ENCODE peak calls at places on chromosome 13, in eight cellular contexts. Q is Calu3; N is activated T-cell treated with anti-CD3 and anti-CD28 coated beads for 1 hour; L is stimulated activated CD8-positive, alpha-beta memory T cell treated with anti-CD3 and anti-CD28 coated beads, Interleukin-7, amount 100 ng/mL, for 24 hours; C is T-helper 17 cell; P is small intestine; Z is NCI-H1092; Y is GM10248. O is an unnamed sample.

GRCh38 chr13:98173431-98173921 is 3.6 kb downstream of the RNF113B start:
- DNase-seq in Z (no peak), N (no peak), L (no peak), C (no peak), P (no peak), Q (no peak), Y (no peak), O (peak; percentile 82)

GRCh38 chr13:111476197-111476596 is 155.8 kb downstream of the TEX29 start:
- DNase-seq in C (no peak), L (no peak), P (no peak), Y (no peak), N (no peak), Z (no peak), Q (no peak), O (no peak)

GRCh38 chr13:92833071-92833470 is 393.5 kb upstream of the GPC6 start:
- DNase-seq in Z (no peak), C (no peak), N (no peak), Q (no peak), Y (no peak), L (no peak), P (no peak), O (no peak)

GRCh38 chr13:98775844-98776598 is 23.5 kb upstream of the SLC15A1 start:
- DNase-seq in L (no peak), Z (no peak), Y (no peak), N (no peak), C (no peak), Q (peak; percentile 58), P (peak; percentile 98), O (no peak)

GRCh38 chr13:93290503-93290902 is 63.9 kb downstream of the GPC6 start:
- DNase-seq in Y (no peak), L (no peak), P (no peak), N (no peak), C (no peak), Q (no peak), Z (no peak), O (no peak)

GRCh38 chr13:111474136-111475002 is 153.9 kb downstream of the TEX29 start:
- DNase-seq in Y (peak; percentile 63), L (no peak), P (peak; percentile 37), Q (no peak), N (no peak), Z (peak; percentile 81), C (no peak), O (peak; percentile 72)

GRCh38 chr13:50693755-50694154 is 149.7 kb downstream of the DLEU7 start:
- DNase-seq in Z (no peak), P (peak; percentile 8), N (no peak), Q (no peak), C (no peak), Y (no peak), L (no peak), O (no peak)

GRCh38 chr13:88196106-88196505 is 524.9 kb downstream of the SLITRK5 start:
- DNase-seq in Q (no peak), Z (no peak), N (no peak), C (no peak), L (no peak), P (no peak), Y (no peak), O (no peak)

GRCh38 chr13:112032186-112032835 is 34.6 kb upstream of the SOX1 start:
- DNase-seq in N (no peak), L (no peak), Y (no peak), C (no peak), Z (no peak), Q (no peak), P (no peak), O (no peak)

GRCh38 chr13:75372517-75372916 is 109.5 kb downstream of the TBC1D4 start:
- DNase-seq in Z (peak; percentile 25), P (peak; percentile 31), Y (peak; percentile 40), N (no peak), Q (peak; percentile 3), L (no peak), C (no peak), O (no peak)

GRCh38 chr13:36454121-36454520 is 21.8 kb downstream of the CCNA1 start:
- DNase-seq in Z (no peak), Y (no peak), N (no peak), L (no peak), P (no peak), Q (no peak), C (no peak), O (no peak)

O was measured in posterior vena cava.